ENCODE peak calls at places on chromosomes 12 and 14, in eight cellular contexts. One of them, this sample, is unnamed.

GRCh38 chr14:77607741-77608302 is 8.6 kb downstream of the SPTLC2 start:
- DNase-seq in NCI-H345: no peak
- DNase-seq in stimulated activated CD4-positive, alpha-beta T cell treated with anti-CD3 and anti-CD28 coated beads, TNF-alpha, amount 100 ng/mL, for 1 hour: no peak
- DNase-seq in stimulated activated CD8-positive, alpha-beta memory T cell treated with anti-CD3 and anti-CD28 coated beads, Interleukin-15, amount 100 ng/mL, for 4 hours: no peak
- DNase-seq in tibial artery: no peak
- DNase-seq in fibroblast of mammary gland: no peak
- DNase-seq in SK-N-SH: no peak
- DNase-seq in cardiac fibroblast: no peak
- DNase-seq in this sample: no peak

GRCh38 chr12:95204141-95204866 is 13.0 kb downstream of the FGD6 start:
- DNase-seq in NCI-H345: no peak
- DNase-seq in stimulated activated CD4-positive, alpha-beta T cell treated with anti-CD3 and anti-CD28 coated beads, TNF-alpha, amount 100 ng/mL, for 1 hour: no peak
- DNase-seq in stimulated activated CD8-positive, alpha-beta memory T cell treated with anti-CD3 and anti-CD28 coated beads, Interleukin-15, amount 100 ng/mL, for 4 hours: no peak
- DNase-seq in tibial artery: no peak
- DNase-seq in fibroblast of mammary gland: peak; percentile 88
- DNase-seq in SK-N-SH: no peak
- DNase-seq in cardiac fibroblast: peak; percentile 92
- DNase-seq in this sample: no peak

GRCh38 chr14:98907981-98908544 is 363.9 kb downstream of the BCL11B start:
- DNase-seq in NCI-H345: no peak
- DNase-seq in stimulated activated CD4-positive, alpha-beta T cell treated with anti-CD3 and anti-CD28 coated beads, TNF-alpha, amount 100 ng/mL, for 1 hour: no peak
- DNase-seq in stimulated activated CD8-positive, alpha-beta memory T cell treated with anti-CD3 and anti-CD28 coated beads, Interleukin-15, amount 100 ng/mL, for 4 hours: no peak
- DNase-seq in tibial artery: no peak
- DNase-seq in fibroblast of mammary gland: no peak
- DNase-seq in SK-N-SH: no peak
- DNase-seq in cardiac fibroblast: no peak
- DNase-seq in this sample: no peak

GRCh38 chr12:54225666-54226065 is 36.9 kb upstream of the SMUG1 start:
- DNase-seq in NCI-H345: no peak
- DNase-seq in stimulated activated CD4-positive, alpha-beta T cell treated with anti-CD3 and anti-CD28 coated beads, TNF-alpha, amount 100 ng/mL, for 1 hour: no peak
- DNase-seq in stimulated activated CD8-positive, alpha-beta memory T cell treated with anti-CD3 and anti-CD28 coated beads, Interleukin-15, amount 100 ng/mL, for 4 hours: no peak
- DNase-seq in tibial artery: no peak
- DNase-seq in fibroblast of mammary gland: peak; percentile 28
- DNase-seq in SK-N-SH: no peak
- DNase-seq in cardiac fibroblast: no peak
- DNase-seq in this sample: no peak

GRCh38 chr12:4849946-4850345 is 59.8 kb upstream of the KCNA1 start:
- DNase-seq in NCI-H345: no peak
- DNase-seq in stimulated activated CD4-positive, alpha-beta T cell treated with anti-CD3 and anti-CD28 coated beads, TNF-alpha, amount 100 ng/mL, for 1 hour: no peak
- DNase-seq in stimulated activated CD8-positive, alpha-beta memory T cell treated with anti-CD3 and anti-CD28 coated beads, Interleukin-15, amount 100 ng/mL, for 4 hours: no peak
- DNase-seq in tibial artery: no peak
- DNase-seq in fibroblast of mammary gland: no peak
- DNase-seq in SK-N-SH: no peak
- DNase-seq in cardiac fibroblast: no peak
- DNase-seq in this sample: no peak

GRCh38 chr14:94062344-94062904 is 18.6 kb downstream of the DDX24 start:
- DNase-seq in NCI-H345: no peak
- DNase-seq in stimulated activated CD4-positive, alpha-beta T cell treated with anti-CD3 and anti-CD28 coated beads, TNF-alpha, amount 100 ng/mL, for 1 hour: no peak
- DNase-seq in stimulated activated CD8-positive, alpha-beta memory T cell treated with anti-CD3 and anti-CD28 coated beads, Interleukin-15, amount 100 ng/mL, for 4 hours: no peak
- DNase-seq in tibial artery: no peak
- DNase-seq in fibroblast of mammary gland: peak; percentile 55
- DNase-seq in SK-N-SH: no peak
- DNase-seq in cardiac fibroblast: no peak
- DNase-seq in this sample: no peak

GRCh38 chr12:2390133-2390532 is 337.3 kb downstream of the CACNA1C start:
- DNase-seq in NCI-H345: no peak
- DNase-seq in stimulated activated CD4-positive, alpha-beta T cell treated with anti-CD3 and anti-CD28 coated beads, TNF-alpha, amount 100 ng/mL, for 1 hour: no peak
- DNase-seq in stimulated activated CD8-positive, alpha-beta memory T cell treated with anti-CD3 and anti-CD28 coated beads, Interleukin-15, amount 100 ng/mL, for 4 hours: no peak
- DNase-seq in tibial artery: no peak
- DNase-seq in fibroblast of mammary gland: no peak
- DNase-seq in SK-N-SH: no peak
- DNase-seq in cardiac fibroblast: no peak
- DNase-seq in this sample: no peak

GRCh38 chr14:23563473-23564180 is 4.0 kb downstream of the AP1G2 start:
- DNase-seq in NCI-H345: no peak
- DNase-seq in stimulated activated CD4-positive, alpha-beta T cell treated with anti-CD3 and anti-CD28 coated beads, TNF-alpha, amount 100 ng/mL, for 1 hour: no peak
- DNase-seq in stimulated activated CD8-positive, alpha-beta memory T cell treated with anti-CD3 and anti-CD28 coated beads, Interleukin-15, amount 100 ng/mL, for 4 hours: no peak
- DNase-seq in tibial artery: no peak
- DNase-seq in fibroblast of mammary gland: no peak
- DNase-seq in SK-N-SH: no peak
- DNase-seq in cardiac fibroblast: no peak
- DNase-seq in this sample: no peak

GRCh38 chr12:7638064-7638763 is 27.5 kb downstream of the APOBEC1 start:
- DNase-seq in NCI-H345: no peak
- DNase-seq in stimulated activated CD4-positive, alpha-beta T cell treated with anti-CD3 and anti-CD28 coated beads, TNF-alpha, amount 100 ng/mL, for 1 hour: no peak
- DNase-seq in stimulated activated CD8-positive, alpha-beta memory T cell treated with anti-CD3 and anti-CD28 coated beads, Interleukin-15, amount 100 ng/mL, for 4 hours: no peak
- DNase-seq in tibial artery: no peak
- DNase-seq in fibroblast of mammary gland: no peak
- DNase-seq in SK-N-SH: peak; percentile 14
- DNase-seq in cardiac fibroblast: no peak
- DNase-seq in this sample: no peak

GRCh38 chr12:76486011-76486410 is 73.6 kb downstream of the OSBPL8 start:
- DNase-seq in NCI-H345: no peak
- DNase-seq in stimulated activated CD4-positive, alpha-beta T cell treated with anti-CD3 and anti-CD28 coated beads, TNF-alpha, amount 100 ng/mL, for 1 hour: no peak
- DNase-seq in stimulated activated CD8-positive, alpha-beta memory T cell treated with anti-CD3 and anti-CD28 coated beads, Interleukin-15, amount 100 ng/mL, for 4 hours: no peak
- DNase-seq in tibial artery: no peak
- DNase-seq in fibroblast of mammary gland: no peak
- DNase-seq in SK-N-SH: no peak
- DNase-seq in cardiac fibroblast: no peak
- DNase-seq in this sample: no peak

GRCh38 chr12:132487311-132487741 is 2.6 kb upstream of the FBRSL1 start:
- DNase-seq in NCI-H345: peak; percentile 21
- DNase-seq in stimulated activated CD4-positive, alpha-beta T cell treated with anti-CD3 and anti-CD28 coated beads, TNF-alpha, amount 100 ng/mL, for 1 hour: no peak
- DNase-seq in stimulated activated CD8-positive, alpha-beta memory T cell treated with anti-CD3 and anti-CD28 coated beads, Interleukin-15, amount 100 ng/mL, for 4 hours: no peak
- DNase-seq in tibial artery: no peak
- DNase-seq in fibroblast of mammary gland: no peak
- DNase-seq in SK-N-SH: no peak
- DNase-seq in cardiac fibroblast: no peak
- DNase-seq in this sample: no peak

GRCh38 chr12:42794811-42795210 is 205.3 kb upstream of the PRICKLE1 start:
- DNase-seq in NCI-H345: no peak
- DNase-seq in stimulated activated CD4-positive, alpha-beta T cell treated with anti-CD3 and anti-CD28 coated beads, TNF-alpha, amount 100 ng/mL, for 1 hour: no peak
- DNase-seq in stimulated activated CD8-positive, alpha-beta memory T cell treated with anti-CD3 and anti-CD28 coated beads, Interleukin-15, amount 100 ng/mL, for 4 hours: no peak
- DNase-seq in tibial artery: no peak
- DNase-seq in fibroblast of mammary gland: peak; percentile 55
- DNase-seq in SK-N-SH: no peak
- DNase-seq in cardiac fibroblast: no peak
- DNase-seq in this sample: no peak

GRCh38 chr14:80565001-80565400 is 353.7 kb upstream of the DIO2 start:
- DNase-seq in NCI-H345: no peak
- DNase-seq in stimulated activated CD4-positive, alpha-beta T cell treated with anti-CD3 and anti-CD28 coated beads, TNF-alpha, amount 100 ng/mL, for 1 hour: no peak
- DNase-seq in stimulated activated CD8-positive, alpha-beta memory T cell treated with anti-CD3 and anti-CD28 coated beads, Interleukin-15, amount 100 ng/mL, for 4 hours: no peak
- DNase-seq in tibial artery: no peak
- DNase-seq in fibroblast of mammary gland: no peak
- DNase-seq in SK-N-SH: no peak
- DNase-seq in cardiac fibroblast: no peak
- DNase-seq in this sample: no peak

GRCh38 chr12:69934011-69934410 is 109.0 kb downstream of the MYRFL start:
- DNase-seq in NCI-H345: no peak
- DNase-seq in stimulated activated CD4-positive, alpha-beta T cell treated with anti-CD3 and anti-CD28 coated beads, TNF-alpha, amount 100 ng/mL, for 1 hour: no peak
- DNase-seq in stimulated activated CD8-positive, alpha-beta memory T cell treated with anti-CD3 and anti-CD28 coated beads, Interleukin-15, amount 100 ng/mL, for 4 hours: no peak
- DNase-seq in tibial artery: no peak
- DNase-seq in fibroblast of mammary gland: no peak
- DNase-seq in SK-N-SH: no peak
- DNase-seq in cardiac fibroblast: no peak
- DNase-seq in this sample: no peak

GRCh38 chr12:70733385-70733784 is 96.2 kb upstream of the PTPRB start:
- DNase-seq in NCI-H345: peak; percentile 77
- DNase-seq in stimulated activated CD4-positive, alpha-beta T cell treated with anti-CD3 and anti-CD28 coated beads, TNF-alpha, amount 100 ng/mL, for 1 hour: no peak
- DNase-seq in stimulated activated CD8-positive, alpha-beta memory T cell treated with anti-CD3 and anti-CD28 coated beads, Interleukin-15, amount 100 ng/mL, for 4 hours: no peak
- DNase-seq in tibial artery: no peak
- DNase-seq in fibroblast of mammary gland: peak; percentile 84
- DNase-seq in SK-N-SH: peak; percentile 69
- DNase-seq in cardiac fibroblast: peak; percentile 84
- DNase-seq in this sample: no peak

GRCh38 chr12:6807170-6807569 is 14.5 kb upstream of the GPR162 start:
- DNase-seq in NCI-H345: no peak
- DNase-seq in stimulated activated CD4-positive, alpha-beta T cell treated with anti-CD3 and anti-CD28 coated beads, TNF-alpha, amount 100 ng/mL, for 1 hour: no peak
- DNase-seq in stimulated activated CD8-positive, alpha-beta memory T cell treated with anti-CD3 and anti-CD28 coated beads, Interleukin-15, amount 100 ng/mL, for 4 hours: no peak
- DNase-seq in tibial artery: no peak
- DNase-seq in fibroblast of mammary gland: peak; percentile 26
- DNase-seq in SK-N-SH: no peak
- DNase-seq in cardiac fibroblast: no peak
- DNase-seq in this sample: no peak

GRCh38 chr12:107526555-107527180 is 158.9 kb upstream of the PWP1 start:
- DNase-seq in NCI-H345: no peak
- DNase-seq in stimulated activated CD4-positive, alpha-beta T cell treated with anti-CD3 and anti-CD28 coated beads, TNF-alpha, amount 100 ng/mL, for 1 hour: no peak
- DNase-seq in stimulated activated CD8-positive, alpha-beta memory T cell treated with anti-CD3 and anti-CD28 coated beads, Interleukin-15, amount 100 ng/mL, for 4 hours: no peak
- DNase-seq in tibial artery: no peak
- DNase-seq in fibroblast of mammary gland: no peak
- DNase-seq in SK-N-SH: no peak
- DNase-seq in cardiac fibroblast: no peak
- DNase-seq in this sample: no peak

GRCh38 chr12:72214163-72214562 is 58.0 kb upstream of the TRHDE start:
- DNase-seq in NCI-H345: no peak
- DNase-seq in stimulated activated CD4-positive, alpha-beta T cell treated with anti-CD3 and anti-CD28 coated beads, TNF-alpha, amount 100 ng/mL, for 1 hour: no peak
- DNase-seq in stimulated activated CD8-positive, alpha-beta memory T cell treated with anti-CD3 and anti-CD28 coated beads, Interleukin-15, amount 100 ng/mL, for 4 hours: no peak
- DNase-seq in tibial artery: no peak
- DNase-seq in fibroblast of mammary gland: no peak
- DNase-seq in SK-N-SH: no peak
- DNase-seq in cardiac fibroblast: peak; percentile 22
- DNase-seq in this sample: no peak

GRCh38 chr12:42759622-42760273 is 170.2 kb upstream of the PRICKLE1 start:
- DNase-seq in NCI-H345: no peak
- DNase-seq in stimulated activated CD4-positive, alpha-beta T cell treated with anti-CD3 and anti-CD28 coated beads, TNF-alpha, amount 100 ng/mL, for 1 hour: no peak
- DNase-seq in stimulated activated CD8-positive, alpha-beta memory T cell treated with anti-CD3 and anti-CD28 coated beads, Interleukin-15, amount 100 ng/mL, for 4 hours: no peak
- DNase-seq in tibial artery: peak; percentile 80
- DNase-seq in fibroblast of mammary gland: peak; percentile 89
- DNase-seq in SK-N-SH: no peak
- DNase-seq in cardiac fibroblast: peak; percentile 93
- DNase-seq in this sample: no peak

This sample was measured in amygdala.